ENCODE peak calls at places on chromosomes 13 and 19, in five cellular contexts. W is H9, K is RWPE1, G is IMR-90, V is heart left ventricle. X is an unnamed sample.

GRCh38 chr13:114064516-114065140 is 67.8 kb downstream of the RASA3 start:
- DNase-seq in W (no peak), K (peak; percentile 35), G (peak; percentile 40), V (no peak), X (no peak)

GRCh38 chr19:18469245-18470107 is 31.5 kb upstream of the ISYNA1 start:
- DNase-seq in W (peak; percentile 85), K (no peak), G (peak; percentile 66), V (peak; percentile 67), X (peak; percentile 32)

GRCh38 chr19:45581576-45581975 is 3.0 kb downstream of the OPA3 start:
- DNase-seq in W (no peak), K (no peak), G (no peak), V (peak; percentile 5), X (no peak)

GRCh38 chr19:36528921-36529518 is 949 bp upstream of the ZNF260 start:
- DNase-seq in W (peak; percentile 30), K (peak; percentile 4), G (no peak), V (no peak), X (no peak)

GRCh38 chr13:50714886-50715285 is 128.6 kb downstream of the DLEU7 start:
- DNase-seq in W (no peak), K (no peak), G (no peak), V (no peak), X (no peak)

GRCh38 chr13:72643339-72643989 is 84.0 kb downstream of the MZT1 start:
- DNase-seq in W (no peak), K (peak; percentile 11), G (peak; percentile 44), V (peak; percentile 47), X (peak; percentile 23)

GRCh38 chr13:23848019-23848418 is 41.2 kb downstream of the MIPEP start:
- DNase-seq in W (no peak), K (no peak), G (no peak), V (no peak), X (no peak)

GRCh38 chr19:8973501-8974091 is 36.6 kb downstream of the MUC16 start:
- DNase-seq in W (no peak), K (peak; percentile 35), G (no peak), V (no peak), X (no peak)

GRCh38 chr19:7230826-7231225 is 63.4 kb downstream of the INSR start:
- DNase-seq in W (no peak), K (no peak), G (no peak), V (peak; percentile 86), X (no peak)

GRCh38 chr13:30308548-30308947 is 1.2 kb upstream of the KATNAL1 start:
- DNase-seq in W (no peak), K (no peak), G (peak; percentile 41), V (no peak), X (peak; percentile 31)

GRCh38 chr13:110306960-110307696 is at the start of the genes COL4A1 and COL4A2:
- DNase-seq in W (peak; percentile 72), K (peak; percentile 52), G (peak; percentile 77), V (peak; percentile 88), X (no peak)

GRCh38 chr13:87859261-87859660 is 188.1 kb downstream of the SLITRK5 start:
- DNase-seq in W (no peak), K (no peak), G (no peak), V (no peak), X (no peak)

GRCh38 chr13:114107686-114108081 is 24.7 kb downstream of the RASA3 start:
- DNase-seq in W (no peak), K (no peak), G (peak; percentile 91), V (peak; percentile 68), X (peak; percentile 87)

GRCh38 chr19:45340232-45340898 is at the start of gene KLC3:
- DNase-seq in W (peak; percentile 68), K (peak; percentile 81), G (no peak), V (no peak), X (no peak)

GRCh38 chr13:105929486-105929885 is 606.0 kb downstream of the EFNB2 start:
- DNase-seq in W (no peak), K (no peak), G (no peak), V (no peak), X (no peak)

GRCh38 chr19:6108721-6109633 is 1.3 kb downstream of the RFX2 start:
- DNase-seq in W (peak; percentile 37), K (peak; percentile 31), G (peak; percentile 66), V (peak; percentile 75), X (peak; percentile 59)

GRCh38 chr13:25286308-25286968 is 850 bp downstream of the MTMR6 start:
- DNase-seq in W (no peak), K (peak; percentile 17), G (peak; percentile 58), V (peak; percentile 35), X (peak; percentile 52)

GRCh38 chr13:45670481-45670880 is 31.6 kb upstream of the CBY2 start:
- DNase-seq in W (no peak), K (no peak), G (no peak), V (no peak), X (no peak)

GRCh38 chr13:25440081-25440480 is 68.3 kb downstream of the ATP8A2 start:
- DNase-seq in W (no peak), K (no peak), G (no peak), V (no peak), X (no peak)

GRCh38 chr13:109500146-109500773 is 286.1 kb downstream of the IRS2 start:
- DNase-seq in W (peak; percentile 46), K (no peak), G (peak; percentile 11), V (no peak), X (no peak)

GRCh38 chr13:30034448-30034795 is 184.0 kb upstream of the UBL3 start:
- DNase-seq in W (no peak), K (no peak), G (peak; percentile 36), V (no peak), X (no peak)

GRCh38 chr19:38440592-38440991 is 7.1 kb downstream of the RYR1 start:
- DNase-seq in W (no peak), K (no peak), G (no peak), V (no peak), X (no peak)

GRCh38 chr19:38443458-38444001 is 10.0 kb downstream of the RYR1 start:
- DNase-seq in W (no peak), K (no peak), G (no peak), V (no peak), X (no peak)

GRCh38 chr19:38444026-38444425 is 10.5 kb downstream of the RYR1 start:
- DNase-seq in W (no peak), K (no peak), G (no peak), V (no peak), X (no peak)

GRCh38 chr19:38442736-38443135 is 9.2 kb downstream of the RYR1 start:
- DNase-seq in W (no peak), K (no peak), G (no peak), V (no peak), X (no peak)

DNA sequence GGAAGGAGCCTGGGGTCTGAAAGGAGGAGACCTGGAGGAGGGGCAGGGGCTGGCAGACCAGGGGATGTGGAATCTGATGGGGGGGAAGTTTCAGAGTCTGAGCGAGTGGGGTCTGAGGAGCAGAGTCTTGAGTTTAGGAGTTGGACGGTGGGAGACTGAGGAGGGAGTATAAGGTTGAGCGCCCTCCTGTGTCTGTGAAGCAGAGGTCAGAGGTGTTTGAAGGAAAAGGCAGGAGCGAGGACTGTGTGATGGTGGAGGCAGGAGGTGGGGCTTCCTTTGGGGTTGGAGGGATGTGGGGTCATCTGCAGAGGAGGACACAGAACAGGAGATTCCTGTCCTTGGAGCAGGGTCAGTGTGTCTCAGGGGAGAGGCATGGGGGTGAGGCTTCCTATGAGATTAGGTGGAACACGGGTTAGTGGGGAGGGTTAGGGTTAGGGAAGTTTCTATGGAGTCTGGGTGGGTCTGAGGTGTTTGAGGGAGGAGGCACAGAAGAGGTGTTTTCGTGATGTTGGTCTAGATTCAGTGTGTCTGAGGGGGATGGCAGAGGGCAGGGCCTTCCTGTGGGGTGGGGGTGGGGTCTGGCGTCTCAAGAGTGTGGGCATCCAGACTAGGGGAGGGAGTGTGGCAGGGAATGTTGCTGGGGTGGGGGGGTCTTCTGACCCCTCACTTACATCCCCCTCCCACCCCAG is 8.3 kb downstream of the RYR1 start:
- DNase-seq in W (peak; percentile 77), K (no peak), G (no peak), V (no peak), X (no peak)
- TF ChIP-seq CTCF in W (peak; percentile 70), K (no peak), G (no peak), V (no peak), X (no peak)

GRCh38 chr19:41308450-41309224 is 1.3 kb upstream of the CCDC97 start:
- DNase-seq in W (peak; percentile 93), K (peak; percentile 79), G (peak; percentile 86), V (peak; percentile 94), X (peak; percentile 80)
- TF ChIP-seq CTCF in W (peak; percentile 98), K (peak; percentile 92), G (peak; percentile 97), V (peak; percentile 97), X (peak; percentile 98)

GRCh38 chr19:48121909-48122371 is 11.3 kb upstream of the PLA2G4C start:
- DNase-seq in W (no peak), K (peak; percentile 32), G (no peak), V (no peak), X (peak; percentile 40)

GRCh38 chr19:48122421-48122820 is 11.8 kb upstream of the PLA2G4C start:
- DNase-seq in W (peak; percentile 14), K (no peak), G (no peak), V (no peak), X (no peak)

GRCh38 chr19:48127561-48127960 is 16.9 kb upstream of the PLA2G4C start:
- DNase-seq in W (no peak), K (no peak), G (no peak), V (no peak), X (no peak)

GRCh38 chr19:48121066-48121465 is 10.4 kb upstream of the PLA2G4C start:
- DNase-seq in W (no peak), K (no peak), G (no peak), V (no peak), X (no peak)

DNA sequence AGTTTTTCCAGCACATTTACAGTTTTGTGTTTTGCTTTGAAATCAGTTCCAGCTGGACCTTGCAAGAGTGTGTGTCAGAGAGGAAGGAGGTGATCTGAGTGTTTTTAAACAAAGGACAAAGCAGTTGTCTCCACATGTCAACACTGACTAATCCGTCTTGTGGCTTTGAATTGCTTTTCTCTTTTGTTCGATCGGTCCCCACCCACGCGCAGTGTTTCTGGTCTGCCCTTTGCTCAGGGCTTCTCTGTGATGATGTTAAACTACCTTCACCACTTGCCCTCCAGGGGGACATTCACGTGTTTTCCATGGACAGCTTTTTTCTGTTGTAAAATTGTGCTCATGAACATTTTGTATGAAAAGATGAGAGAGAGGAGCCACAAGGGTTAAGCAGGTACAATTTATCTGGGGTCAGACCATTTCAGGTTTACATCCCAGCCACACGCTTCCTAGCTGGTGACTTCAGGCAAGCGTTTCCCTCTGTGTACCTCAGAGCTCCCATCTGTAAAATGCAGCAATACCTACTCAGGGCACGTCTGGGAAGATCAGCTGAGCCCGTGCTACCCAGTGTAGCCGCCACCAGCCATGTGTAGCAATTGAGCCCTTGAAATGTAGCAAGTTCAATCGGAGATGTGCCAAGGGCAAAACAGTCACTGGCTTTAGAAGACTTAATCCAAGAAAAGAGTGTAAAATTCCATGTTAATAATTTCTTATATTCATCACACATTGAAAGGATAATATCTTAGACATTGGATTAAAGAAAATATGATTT is 13.5 kb upstream of the PLA2G4C start:
- DNase-seq in W (no peak), K (peak; percentile 69), G (peak; percentile 73), V (no peak), X (peak; percentile 35)
- TF ChIP-seq CTCF in W (peak; percentile 39), K (no peak), G (peak; percentile 17), V (no peak), X (peak; percentile 56)

GRCh38 chr19:55346725-55347441 is 7.2 kb downstream of the KMT5C start:
- DNase-seq in W (no peak), K (no peak), G (no peak), V (no peak), X (no peak)

GRCh38 chr19:55345101-55345817 is 5.6 kb downstream of the KMT5C start:
- DNase-seq in W (no peak), K (no peak), G (no peak), V (no peak), X (no peak)

GRCh38 chr19:55342044-55342531 is 2.4 kb downstream of the KMT5C start:
- DNase-seq in W (peak; percentile 32), K (no peak), G (no peak), V (no peak), X (no peak)

GRCh38 chr19:55345818-55346724 is 6.4 kb downstream of the KMT5C start:
- DNase-seq in W (no peak), K (no peak), G (no peak), V (peak; percentile 52), X (no peak)

GRCh38 chr19:55344444-55344843 is 4.8 kb downstream of the KMT5C start:
- DNase-seq in W (no peak), K (no peak), G (no peak), V (no peak), X (no peak)
- TF ChIP-seq CTCF in W (no peak), K (no peak), G (no peak), V (no peak), X (no peak)